ENCODE peak calls at places on chromosomes 16 and 17, in seven cellular contexts. F, Q, G, R, Y, N and O are unnamed samples. For H3K9me3 and H3K4me1, the result is how much of the 10 kb centered on the place peaks cover.

GRCh38 chr17:76667786-76668453 is 24.4 kb upstream of the ST6GALNAC1 start:
- DNase-seq in Y (no peak), F (no peak), N (no peak), Q (no peak), G (no peak), R (no peak), O (no peak)

GRCh38 chr17:61221597-61222471 is 177.8 kb upstream of the TBX2 start:
- DNase-seq in G (no peak), Y (no peak), Q (no peak), N (no peak), R (no peak), F (peak), O (no peak)

GRCh38 chr16:68401871-68402747 is 46.2 kb downstream of the SMPD3 start:
- DNase-seq in F (peak), Y (no peak), G (no peak), N (no peak), R (no peak), Q (no peak), O (no peak)

GRCh38 chr16:20673882-20674683 is 23.4 kb downstream of the ACSM1 start:
- DNase-seq in R (no peak), Q (no peak), G (no peak), Y (no peak), F (no peak), N (no peak), O (no peak)

GRCh38 chr17:74877592-74878543 is 5.1 kb upstream of the FDXR start:
- DNase-seq in Q (no peak), N (no peak), R (no peak), Y (peak), G (peak), F (no peak), O (no peak)

GRCh38 chr16:55257971-55258613 is 65.9 kb upstream of the IRX6 start:
- DNase-seq in Y (peak), N (peak), R (no peak), Q (no peak), G (peak), F (peak), O (no peak)

GRCh38 chr17:37848690-37849616 is 75.3 kb upstream of the TBC1D3K start:
- DNase-seq in N (no peak), Y (no peak), R (no peak), G (no peak), F (peak), Q (no peak), O (no peak)

GRCh38 chr17:69335018-69335417 is 8.1 kb upstream of the ABCA5 start:
- DNase-seq in Q (no peak), G (no peak), Y (no peak), F (peak), N (no peak), R (no peak), O (no peak)

GRCh38 chr17:29593546-29594440 is 861 bp downstream of the ANKRD13B start:
- DNase-seq in R (no peak), Q (no peak), G (no peak), F (no peak), N (peak), Y (no peak), O (no peak)

GRCh38 chr16:29009050-29009837 is 24.4 kb downstream of the LAT start:
- DNase-seq in Q (no peak), N (no peak), F (no peak), R (no peak), Y (no peak), G (no peak), O (no peak)

GRCh38 chr17:2982854-2983636 is 80.4 kb downstream of the OR1D5 start:
- DNase-seq in G (no peak), Q (no peak), N (peak), F (peak), R (peak), Y (no peak), O (no peak)

GRCh38 chr16:83964684-83965443 is 3.2 kb upstream of the NECAB2 start:
- DNase-seq in F (no peak), R (no peak), G (no peak), Q (no peak), N (no peak), Y (no peak), O (no peak)

GRCh38 chr16:278863-279366 is 1.5 kb upstream of the ARHGDIG start:
- DNase-seq in Y (peak), Q (peak), G (peak), F (peak), N (peak), R (no peak), O (peak)

GRCh38 chr17:72071330-72071729 is 49.5 kb upstream of the SOX9 start:
- DNase-seq in N (no peak), F (no peak), Q (no peak), G (no peak), R (no peak), Y (no peak), O (no peak)

GRCh38 chr16:12162151-12162559 is 185.6 kb downstream of the SNX29 start:
- DNase-seq in R (no peak), F (no peak), N (no peak), Q (no peak), G (no peak), Y (no peak), O (no peak)

GRCh38 chr17:44206825-44207155 is 7.1 kb upstream of the ATXN7L3 start:
- DNase-seq in R (no peak), Q (no peak), G (no peak), N (no peak), F (no peak), Y (no peak), O (no peak)
- H3K9me3 ChIP-seq in R (under half), Q (under half), G (under half), N (under half), F (under half), Y (under half), O (under half)

GRCh38 chr17:17751996-17752821 is 71.0 kb downstream of the RAI1 start:
- DNase-seq in N (peak), Y (peak), Q (peak), R (peak), F (peak), G (peak), O (peak)
- H3K4me3 ChIP-seq in N (peak), Y (no peak), Q (peak), R (peak), F (peak), G (peak), O (peak)

DNA sequence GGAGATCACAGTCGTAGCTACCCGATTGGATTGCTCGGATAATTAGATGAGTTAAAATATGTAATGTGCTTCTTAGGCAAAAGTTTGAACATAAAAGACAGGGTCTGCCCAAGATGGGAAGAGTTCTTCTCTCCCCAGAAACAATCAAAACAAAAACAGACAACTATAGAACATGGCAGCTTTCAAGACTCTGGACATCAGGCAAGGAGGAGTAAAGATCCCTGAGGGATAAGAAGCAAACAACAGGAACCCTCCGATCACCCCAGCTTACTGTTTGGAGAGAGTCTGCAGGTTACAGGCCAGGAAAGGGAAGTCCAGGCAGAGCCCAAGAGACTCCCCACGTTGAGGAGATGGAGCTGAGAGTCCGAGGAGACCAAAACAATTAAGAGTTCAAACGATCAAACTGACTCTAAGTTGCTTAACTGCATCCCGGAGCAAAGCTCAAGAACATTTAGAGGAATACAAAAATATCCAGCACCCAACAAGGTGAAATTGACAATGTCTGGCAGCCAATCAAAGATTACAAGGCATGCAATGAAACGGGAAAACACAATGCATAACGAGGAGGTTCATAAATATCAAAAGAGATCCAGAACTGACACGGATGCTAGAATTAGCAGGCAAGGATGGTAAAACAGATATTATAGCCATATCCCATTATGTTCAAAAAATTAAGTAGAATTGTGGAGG is 3.9 kb downstream of the ASGR2 start:
- DNase-seq in G (no peak), N (no peak), Y (no peak), Q (no peak), F (no peak), R (no peak), O (no peak)
- H3K4me1 ChIP-seq in G (under half), N (under half), Y (under half), Q (under half), F (under half), R (under half), O (under half)

DNA sequence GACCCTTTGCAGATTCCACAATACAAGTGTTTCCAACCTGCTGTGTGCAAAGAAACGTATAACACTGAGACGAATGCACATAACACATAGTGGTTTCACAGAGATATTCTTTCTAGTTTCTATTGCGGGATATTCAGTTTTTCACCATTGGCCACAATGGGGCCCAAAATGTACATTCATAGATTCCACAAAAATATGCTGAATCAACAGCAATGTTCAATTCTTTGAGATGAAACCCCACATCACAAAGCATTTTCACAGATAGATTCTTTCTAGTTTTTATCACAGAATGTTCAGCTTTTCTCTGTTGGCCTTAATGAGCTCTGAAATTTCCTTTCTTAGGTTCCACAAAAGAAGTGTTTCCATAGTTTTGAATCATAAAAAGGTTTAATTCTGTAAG is 2472.3 kb downstream of the TP53TG3F start:
- DNase-seq in F (no peak), G (no peak), Y (no peak), Q (no peak), N (no peak), R (no peak), O (no peak)
- H3K9me3 ChIP-seq in F (under half), G (under half), Y (under half), Q (under half), N (under half), R (under half), O (under half)

GRCh38 chr17:32275060-32276042 is 9.7 kb downstream of the RHBDL3 start:
- DNase-seq in G (no peak), R (no peak), Y (no peak), Q (no peak), N (peak), F (peak), O (no peak)

GRCh38 chr17:32276217-32276616 is 10.6 kb downstream of the RHBDL3 start:
- DNase-seq in F (no peak), N (no peak), Q (no peak), Y (no peak), R (no peak), G (no peak), O (no peak)

GRCh38 chr17:32278815-32279214 is 13.2 kb downstream of the RHBDL3 start:
- DNase-seq in R (no peak), N (no peak), Q (no peak), F (no peak), Y (no peak), G (no peak), O (no peak)

GRCh38 chr17:32274643-32275042 is 9.0 kb downstream of the RHBDL3 start:
- DNase-seq in R (no peak), G (no peak), F (no peak), N (no peak), Y (no peak), Q (no peak), O (no peak)

GRCh38 chr17:32277284-32277683 is 11.7 kb downstream of the RHBDL3 start:
- DNase-seq in G (no peak), Q (no peak), F (peak), R (no peak), N (no peak), Y (no peak), O (no peak)
- H3K4me3 ChIP-seq in G (no peak), Q (no peak), F (no peak), R (no peak), N (no peak), Y (no peak), O (no peak)